ENCODE peak calls at places on chromosomes 2 and 18, in eight cellular contexts. V is MG63, W is KBM-7, H is dorsolateral prefrontal cortex, E is AG09319, P is fibroblast of pulmonary artery, L is neural progenitor cell, S is endothelial cell. A is an unnamed sample.

GRCh38 chr2:226798422-226799210 is 1.0 kb downstream of the IRS1 start:
- DNase-seq in V (peak; percentile 62), W (no peak), H (peak; percentile 70), E (no peak), P (peak; percentile 57), L (peak; percentile 66), S (peak; percentile 34), A (peak; percentile 69)

GRCh38 chr18:48129621-48130082 is 199.2 kb upstream of the SMAD2 start:
- DNase-seq in V (no peak), W (no peak), H (no peak), E (no peak), P (no peak), L (no peak), S (no peak), A (no peak)

GRCh38 chr2:168592181-168592831 is 136.2 kb downstream of the CERS6 start:
- DNase-seq in V (peak; percentile 29), W (no peak), H (no peak), E (no peak), P (no peak), L (peak; percentile 8), S (no peak), A (no peak)

GRCh38 chr18:79576686-79577351 is 102.8 kb upstream of the CTDP1 start:
- DNase-seq in V (no peak), W (no peak), H (peak; percentile 87), E (no peak), P (peak; percentile 80), L (no peak), S (no peak), A (no peak)

GRCh38 chr18:27017901-27018500 is 152.5 kb upstream of the AQP4 start:
- DNase-seq in V (no peak), W (peak; percentile 3), H (no peak), E (no peak), P (peak; percentile 14), L (peak; percentile 49), S (no peak), A (no peak)

GRCh38 chr2:44939074-44940052 is 2.1 kb upstream of the SIX3 start:
- DNase-seq in V (no peak), W (peak; percentile 49), H (no peak), E (no peak), P (no peak), L (peak; percentile 78), S (no peak), A (no peak)

GRCh38 chr2:233453916-233454315 is 99.6 kb downstream of the DGKD start:
- DNase-seq in V (no peak), W (no peak), H (peak; percentile 31), E (no peak), P (no peak), L (no peak), S (no peak), A (no peak)

GRCh38 chr2:46826898-46827245 is 88.7 kb downstream of the MCFD2 start:
- DNase-seq in V (no peak), W (no peak), H (no peak), E (no peak), P (no peak), L (no peak), S (no peak), A (no peak)

GRCh38 chr18:21830533-21830932 is 89.9 kb downstream of the MIB1 start:
- DNase-seq in V (no peak), W (no peak), H (no peak), E (no peak), P (no peak), L (no peak), S (no peak), A (no peak)

GRCh38 chr18:31042391-31043181 is at the start of gene DSC3:
- DNase-seq in V (no peak), W (no peak), H (no peak), E (no peak), P (peak; percentile 83), L (peak; percentile 73), S (peak; percentile 51), A (peak; percentile 47)

GRCh38 chr2:146997945-146998344 is 846.9 kb upstream of the ACVR2A start:
- DNase-seq in V (no peak), W (no peak), H (no peak), E (no peak), P (peak; percentile 28), L (no peak), S (no peak), A (no peak)

GRCh38 chr2:63124209-63124608 is 73.6 kb downstream of the OTX1 start:
- DNase-seq in V (no peak), W (peak; percentile 24), H (no peak), E (no peak), P (no peak), L (no peak), S (no peak), A (no peak)

GRCh38 chr2:75570948-75571729 is 10.4 kb upstream of the EVA1A start:
- DNase-seq in V (peak; percentile 56), W (no peak), H (no peak), E (no peak), P (no peak), L (no peak), S (no peak), A (peak; percentile 83)

GRCh38 chr2:177353084-177353483 is 39.5 kb upstream of the AGPS start:
- DNase-seq in V (no peak), W (no peak), H (no peak), E (peak; percentile 76), P (peak; percentile 92), L (no peak), S (no peak), A (no peak)

GRCh38 chr2:36414307-36414706 is 58.7 kb downstream of the CRIM1 start:
- DNase-seq in V (no peak), W (no peak), H (no peak), E (no peak), P (no peak), L (no peak), S (no peak), A (no peak)

GRCh38 chr2:11750917-11751316 is 4.5 kb downstream of the LPIN1 start:
- DNase-seq in V (no peak), W (no peak), H (no peak), E (no peak), P (no peak), L (no peak), S (no peak), A (no peak)

GRCh38 chr18:9516437-9517064 is 41.2 kb downstream of the RALBP1 start:
- DNase-seq in V (no peak), W (peak; percentile 72), H (no peak), E (no peak), P (peak; percentile 67), L (peak; percentile 47), S (no peak), A (peak; percentile 60)

GRCh38 chr2:144331652-144332355 is 188.1 kb downstream of the ZEB2 start:
- DNase-seq in V (no peak), W (peak; percentile 77), H (peak; percentile 65), E (no peak), P (no peak), L (peak; percentile 62), S (peak; percentile 66), A (peak; percentile 79)

GRCh38 chr2:234047361-234047760 is 3.1 kb upstream of the SPP2 start:
- DNase-seq in V (no peak), W (no peak), H (no peak), E (no peak), P (no peak), L (no peak), S (no peak), A (no peak)

GRCh38 chr2:26355038-26355995 is 8.7 kb upstream of the ADGRF3 start:
- DNase-seq in V (peak; percentile 19), W (no peak), H (no peak), E (peak; percentile 81), P (peak; percentile 91), L (no peak), S (no peak), A (peak; percentile 97)

A was measured in mesenchymal stem cell.